ENCODE peak calls at places on chromosomes 7 and 10, in seven cellular contexts. One of them, this sample, is unnamed.

GRCh38 chr10:27223964-27224363 is 16.6 kb downstream of the ACBD5 start:
- DNase-seq in transverse colon: peak
- DNase-seq in prostate gland: no peak
- DNase-seq in fibroblast of lung: peak
- DNase-seq in heart left ventricle: no peak
- DNase-seq in dorsolateral prefrontal cortex: no peak
- DNase-seq in heart right ventricle: no peak
- DNase-seq in this sample: peak

GRCh38 chr10:12780634-12781601 is 220.6 kb downstream of the CCDC3 start:
- DNase-seq in transverse colon: no peak
- DNase-seq in prostate gland: no peak
- DNase-seq in fibroblast of lung: no peak
- DNase-seq in heart left ventricle: no peak
- DNase-seq in dorsolateral prefrontal cortex: no peak
- DNase-seq in heart right ventricle: no peak
- DNase-seq in this sample: no peak

GRCh38 chr7:85866540-85866939 is 679.7 kb upstream of the SEMA3D start:
- DNase-seq in transverse colon: no peak
- DNase-seq in prostate gland: no peak
- DNase-seq in fibroblast of lung: no peak
- DNase-seq in heart left ventricle: no peak
- DNase-seq in dorsolateral prefrontal cortex: no peak
- DNase-seq in heart right ventricle: no peak
- DNase-seq in this sample: no peak

GRCh38 chr10:94180576-94180975 is 182.2 kb downstream of the NOC3L start:
- DNase-seq in transverse colon: no peak
- DNase-seq in prostate gland: no peak
- DNase-seq in fibroblast of lung: no peak
- DNase-seq in heart left ventricle: no peak
- DNase-seq in dorsolateral prefrontal cortex: no peak
- DNase-seq in heart right ventricle: no peak
- DNase-seq in this sample: no peak

GRCh38 chr7:91089382-91089963 is 174.8 kb upstream of the FZD1 start:
- DNase-seq in transverse colon: no peak
- DNase-seq in prostate gland: no peak
- DNase-seq in fibroblast of lung: peak
- DNase-seq in heart left ventricle: no peak
- DNase-seq in dorsolateral prefrontal cortex: no peak
- DNase-seq in heart right ventricle: no peak
- DNase-seq in this sample: no peak

GRCh38 chr10:125064681-125065492 is 95.5 kb downstream of the CTBP2 start:
- DNase-seq in transverse colon: no peak
- DNase-seq in prostate gland: peak
- DNase-seq in fibroblast of lung: no peak
- DNase-seq in heart left ventricle: no peak
- DNase-seq in dorsolateral prefrontal cortex: no peak
- DNase-seq in heart right ventricle: no peak
- DNase-seq in this sample: no peak

GRCh38 chr10:114810926-114811325 is 10.7 kb upstream of the FHIP2A start:
- DNase-seq in transverse colon: no peak
- DNase-seq in prostate gland: no peak
- DNase-seq in fibroblast of lung: no peak
- DNase-seq in heart left ventricle: no peak
- DNase-seq in dorsolateral prefrontal cortex: no peak
- DNase-seq in heart right ventricle: no peak
- DNase-seq in this sample: no peak

GRCh38 chr10:107894521-107894920 is 730.0 kb upstream of the SORCS1 start:
- DNase-seq in transverse colon: no peak
- DNase-seq in prostate gland: no peak
- DNase-seq in fibroblast of lung: no peak
- DNase-seq in heart left ventricle: no peak
- DNase-seq in dorsolateral prefrontal cortex: no peak
- DNase-seq in heart right ventricle: no peak
- DNase-seq in this sample: no peak

GRCh38 chr10:111767661-111768060 is 415.9 kb downstream of the GPAM start:
- DNase-seq in transverse colon: no peak
- DNase-seq in prostate gland: no peak
- DNase-seq in fibroblast of lung: no peak
- DNase-seq in heart left ventricle: no peak
- DNase-seq in dorsolateral prefrontal cortex: no peak
- DNase-seq in heart right ventricle: no peak
- DNase-seq in this sample: no peak

GRCh38 chr10:123150986-123151738 is 3.0 kb upstream of the BUB3 start:
- DNase-seq in transverse colon: no peak
- DNase-seq in prostate gland: no peak
- DNase-seq in fibroblast of lung: peak
- DNase-seq in heart left ventricle: no peak
- DNase-seq in dorsolateral prefrontal cortex: no peak
- DNase-seq in heart right ventricle: no peak
- DNase-seq in this sample: peak

GRCh38 chr10:95447733-95448132 is 113.4 kb downstream of the SORBS1 start:
- DNase-seq in transverse colon: no peak
- DNase-seq in prostate gland: no peak
- DNase-seq in fibroblast of lung: peak
- DNase-seq in heart left ventricle: no peak
- DNase-seq in dorsolateral prefrontal cortex: no peak
- DNase-seq in heart right ventricle: no peak
- DNase-seq in this sample: no peak

GRCh38 chr7:130086938-130087337 is 16.6 kb downstream of the KLHDC10 start:
- DNase-seq in transverse colon: no peak
- DNase-seq in prostate gland: no peak
- DNase-seq in fibroblast of lung: no peak
- DNase-seq in heart left ventricle: no peak
- DNase-seq in dorsolateral prefrontal cortex: no peak
- DNase-seq in heart right ventricle: no peak
- DNase-seq in this sample: no peak

GRCh38 chr7:83347836-83348482 is 185.3 kb upstream of the PCLO start:
- DNase-seq in transverse colon: peak
- DNase-seq in prostate gland: no peak
- DNase-seq in fibroblast of lung: peak
- DNase-seq in heart left ventricle: no peak
- DNase-seq in dorsolateral prefrontal cortex: no peak
- DNase-seq in heart right ventricle: no peak
- DNase-seq in this sample: no peak

GRCh38 chr7:133771778-133772421 is 355.2 kb upstream of the LRGUK start:
- DNase-seq in transverse colon: no peak
- DNase-seq in prostate gland: peak
- DNase-seq in fibroblast of lung: no peak
- DNase-seq in heart left ventricle: no peak
- DNase-seq in dorsolateral prefrontal cortex: no peak
- DNase-seq in heart right ventricle: no peak
- DNase-seq in this sample: no peak

GRCh38 chr7:92448185-92448747 is 984 bp downstream of the GATAD1 start:
- DNase-seq in transverse colon: peak
- DNase-seq in prostate gland: peak
- DNase-seq in fibroblast of lung: peak
- DNase-seq in heart left ventricle: peak
- DNase-seq in dorsolateral prefrontal cortex: peak
- DNase-seq in heart right ventricle: no peak
- DNase-seq in this sample: peak

GRCh38 chr7:148540041-148540738 is 50.4 kb upstream of the C7orf33 start:
- DNase-seq in transverse colon: no peak
- DNase-seq in prostate gland: no peak
- DNase-seq in fibroblast of lung: peak
- DNase-seq in heart left ventricle: peak
- DNase-seq in dorsolateral prefrontal cortex: peak
- DNase-seq in heart right ventricle: peak
- DNase-seq in this sample: peak

GRCh38 chr7:130084037-130084875 is 13.9 kb downstream of the KLHDC10 start:
- DNase-seq in transverse colon: no peak
- DNase-seq in prostate gland: no peak
- DNase-seq in fibroblast of lung: no peak
- DNase-seq in heart left ventricle: no peak
- DNase-seq in dorsolateral prefrontal cortex: no peak
- DNase-seq in heart right ventricle: no peak
- DNase-seq in this sample: no peak

GRCh38 chr7:832292-832967 is at the start of gene SUN1:
- DNase-seq in transverse colon: no peak
- DNase-seq in prostate gland: no peak
- DNase-seq in fibroblast of lung: peak
- DNase-seq in heart left ventricle: peak
- DNase-seq in dorsolateral prefrontal cortex: no peak
- DNase-seq in heart right ventricle: no peak
- DNase-seq in this sample: peak

GRCh38 chr10:78654047-78654590 is 414.6 kb upstream of the ZMIZ1 start:
- DNase-seq in transverse colon: no peak
- DNase-seq in prostate gland: no peak
- DNase-seq in fibroblast of lung: no peak
- DNase-seq in heart left ventricle: no peak
- DNase-seq in dorsolateral prefrontal cortex: no peak
- DNase-seq in heart right ventricle: no peak
- DNase-seq in this sample: no peak

GRCh38 chr7:121755818-121756501 is 117.0 kb upstream of the PTPRZ1 start:
- DNase-seq in transverse colon: no peak
- DNase-seq in prostate gland: peak
- DNase-seq in fibroblast of lung: no peak
- DNase-seq in heart left ventricle: no peak
- DNase-seq in dorsolateral prefrontal cortex: no peak
- DNase-seq in heart right ventricle: no peak
- DNase-seq in this sample: peak

GRCh38 chr10:662686-663465 is 26.6 kb downstream of the DIP2C start:
- DNase-seq in transverse colon: peak
- DNase-seq in prostate gland: no peak
- DNase-seq in fibroblast of lung: no peak
- DNase-seq in heart left ventricle: no peak
- DNase-seq in dorsolateral prefrontal cortex: no peak
- DNase-seq in heart right ventricle: no peak
- DNase-seq in this sample: no peak

GRCh38 chr10:664893-665292 is 24.6 kb downstream of the DIP2C start:
- DNase-seq in transverse colon: no peak
- DNase-seq in prostate gland: no peak
- DNase-seq in fibroblast of lung: no peak
- DNase-seq in heart left ventricle: no peak
- DNase-seq in dorsolateral prefrontal cortex: no peak
- DNase-seq in heart right ventricle: no peak
- DNase-seq in this sample: no peak

GRCh38 chr10:663466-663751 is 26.1 kb downstream of the DIP2C start:
- DNase-seq in transverse colon: no peak
- DNase-seq in prostate gland: no peak
- DNase-seq in fibroblast of lung: no peak
- DNase-seq in heart left ventricle: no peak
- DNase-seq in dorsolateral prefrontal cortex: no peak
- DNase-seq in heart right ventricle: no peak
- DNase-seq in this sample: no peak

GRCh38 chr10:664248-664647 is 25.2 kb downstream of the DIP2C start:
- DNase-seq in transverse colon: no peak
- DNase-seq in prostate gland: no peak
- DNase-seq in fibroblast of lung: no peak
- DNase-seq in heart left ventricle: no peak
- DNase-seq in dorsolateral prefrontal cortex: no peak
- DNase-seq in heart right ventricle: no peak
- DNase-seq in this sample: no peak

DNA sequence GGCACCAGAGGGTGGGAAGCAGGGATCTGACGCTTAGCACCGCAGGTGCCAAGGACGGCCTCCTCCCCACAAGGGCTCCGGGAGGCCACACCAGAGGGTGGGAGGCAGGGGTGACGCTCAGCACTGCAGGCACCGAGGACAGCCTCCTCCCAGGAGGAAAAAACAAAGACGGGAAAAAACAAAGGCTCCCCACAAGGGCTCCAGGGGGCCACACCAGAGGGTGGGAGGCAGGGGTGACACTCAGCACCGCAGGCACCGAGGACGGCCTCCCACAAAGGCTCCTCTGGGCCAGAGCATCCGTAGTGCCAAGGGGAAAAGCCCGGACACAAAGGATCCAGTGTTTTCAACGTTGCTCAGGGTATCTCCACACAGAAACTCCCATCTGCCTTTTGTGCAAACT is 25.6 kb downstream of the DIP2C start:
- DNase-seq in transverse colon: peak
- DNase-seq in prostate gland: no peak
- DNase-seq in fibroblast of lung: no peak
- DNase-seq in heart left ventricle: no peak
- DNase-seq in dorsolateral prefrontal cortex: no peak
- DNase-seq in heart right ventricle: no peak
- DNase-seq in this sample: peak
- H3K27ac ChIP-seq in transverse colon: peak
- H3K27ac ChIP-seq in prostate gland: no peak
- H3K27ac ChIP-seq in fibroblast of lung: no peak
- H3K27ac ChIP-seq in heart left ventricle: no peak
- H3K27ac ChIP-seq in dorsolateral prefrontal cortex: peak
- H3K27ac ChIP-seq in heart right ventricle: no peak
- H3K27ac ChIP-seq in this sample: peak

DNA sequence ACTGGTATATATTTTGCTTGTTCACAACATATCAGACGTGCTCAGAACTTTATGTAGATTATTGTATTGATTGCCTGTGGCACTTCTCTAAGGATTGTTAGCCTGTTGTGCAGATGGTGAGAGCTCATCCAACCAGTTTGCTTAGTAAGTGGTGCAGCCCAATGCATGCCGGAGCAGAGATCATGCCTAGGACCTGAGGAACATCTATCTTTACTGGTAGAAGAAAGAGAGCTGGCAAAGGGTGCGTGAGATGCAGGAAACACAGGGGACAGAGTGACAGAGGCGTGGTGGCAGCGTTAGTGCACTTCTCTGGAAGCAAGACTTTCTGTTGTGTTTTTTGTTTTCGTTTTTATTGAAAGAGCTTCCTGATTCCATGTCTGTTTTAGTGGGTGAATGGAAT is 35.9 kb downstream of the CCM2 start:
- DNase-seq in transverse colon: no peak
- DNase-seq in prostate gland: peak
- DNase-seq in fibroblast of lung: no peak
- DNase-seq in heart left ventricle: no peak
- DNase-seq in dorsolateral prefrontal cortex: no peak
- DNase-seq in heart right ventricle: no peak
- DNase-seq in this sample: no peak
- H3K27ac ChIP-seq in transverse colon: no peak
- H3K27ac ChIP-seq in prostate gland: no peak
- H3K27ac ChIP-seq in fibroblast of lung: no peak
- H3K27ac ChIP-seq in heart left ventricle: no peak
- H3K27ac ChIP-seq in dorsolateral prefrontal cortex: no peak
- H3K27ac ChIP-seq in heart right ventricle: no peak
- H3K27ac ChIP-seq in this sample: no peak

DNA sequence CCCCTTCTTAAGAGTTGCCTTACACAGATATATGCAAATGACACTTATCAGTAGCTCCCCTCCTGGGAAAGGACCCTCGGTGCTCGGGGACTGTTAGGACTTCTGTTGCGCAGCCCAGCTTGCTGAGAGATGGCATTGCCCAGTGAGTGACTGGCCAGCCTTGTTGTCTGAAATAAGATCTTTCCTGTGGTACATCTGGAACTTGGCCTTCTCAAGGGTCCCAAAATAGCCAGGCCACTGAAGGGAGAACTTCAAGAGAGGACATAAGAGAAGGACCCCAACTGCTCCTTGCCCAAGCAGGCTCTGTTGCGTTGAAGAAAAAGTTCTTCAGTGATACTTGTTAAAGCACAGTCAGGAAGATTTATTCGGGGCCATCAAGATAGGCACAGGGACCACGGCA is 17.3 kb downstream of the BAG3 start:
- DNase-seq in transverse colon: no peak
- DNase-seq in prostate gland: no peak
- DNase-seq in fibroblast of lung: no peak
- DNase-seq in heart left ventricle: no peak
- DNase-seq in dorsolateral prefrontal cortex: no peak
- DNase-seq in heart right ventricle: no peak
- DNase-seq in this sample: no peak
- H3K27ac ChIP-seq in transverse colon: peak
- H3K27ac ChIP-seq in prostate gland: peak
- H3K27ac ChIP-seq in fibroblast of lung: peak
- H3K27ac ChIP-seq in heart left ventricle: peak
- H3K27ac ChIP-seq in dorsolateral prefrontal cortex: peak
- H3K27ac ChIP-seq in heart right ventricle: peak
- H3K27ac ChIP-seq in this sample: peak

GRCh38 chr10:653991-654646 is 35.3 kb downstream of the DIP2C start:
- DNase-seq in transverse colon: peak
- DNase-seq in prostate gland: no peak
- DNase-seq in fibroblast of lung: peak
- DNase-seq in heart left ventricle: no peak
- DNase-seq in dorsolateral prefrontal cortex: no peak
- DNase-seq in heart right ventricle: no peak
- DNase-seq in this sample: peak
- H3K27ac ChIP-seq in transverse colon: peak
- H3K27ac ChIP-seq in prostate gland: no peak
- H3K27ac ChIP-seq in fibroblast of lung: no peak
- H3K27ac ChIP-seq in heart left ventricle: no peak
- H3K27ac ChIP-seq in dorsolateral prefrontal cortex: peak
- H3K27ac ChIP-seq in heart right ventricle: no peak
- H3K27ac ChIP-seq in this sample: peak

This sample was measured in body of pancreas.